ENCODE peak calls at places on chromosomes 2 and 18, in eight cellular contexts. U is IMR-90; S is pancreas; J is activated CD8-positive, alpha-beta T cell treated with anti-CD3 and anti-CD28 coated beads for 36 hours; V is CD8-positive, alpha-beta T cell; P is GM20000; K is left ventricle myocardium inferior; Z is progenitor cell of endocrine pancreas. C is an unnamed sample.

GRCh38 chr18:3623769-3624545 is 174.0 kb downstream of the TGIF1 start:
- DNase-seq in S (peak; percentile 62), U (peak; percentile 98), Z (peak; percentile 19), J (peak; percentile 57), V (no peak), P (no peak), K (peak; percentile 71), C (no peak)

GRCh38 chr2:37875332-37875976 is 49.6 kb upstream of the RMDN2 start:
- DNase-seq in J (no peak), K (no peak), P (no peak), S (no peak), V (no peak), U (no peak), Z (no peak), C (no peak)

GRCh38 chr2:8118940-8119781 is 562.7 kb upstream of the ID2 start:
- DNase-seq in S (no peak), V (no peak), U (no peak), K (no peak), Z (no peak), P (no peak), J (no peak), C (no peak)

GRCh38 chr2:120761164-120761861 is 25.6 kb downstream of the GLI2 start:
- DNase-seq in J (no peak), S (no peak), Z (no peak), P (no peak), V (no peak), U (no peak), K (no peak), C (no peak)

GRCh38 chr2:9914384-9915065 is 37.0 kb upstream of the GRHL1 start:
- DNase-seq in Z (no peak), S (no peak), V (no peak), J (peak; percentile 77), U (peak; percentile 91), P (peak; percentile 68), K (no peak), C (peak; percentile 71)

GRCh38 chr18:23921716-23922285 is 92.8 kb upstream of the TTC39C start:
- DNase-seq in K (no peak), V (no peak), J (no peak), Z (no peak), S (no peak), P (no peak), U (no peak), C (no peak)

GRCh38 chr2:60312618-60313017 is 240.8 kb downstream of the BCL11A start:
- DNase-seq in P (peak; percentile 73), K (no peak), V (no peak), Z (no peak), J (peak; percentile 4), U (no peak), S (no peak), C (peak; percentile 70)

GRCh38 chr2:46293466-46293865 is 3.7 kb upstream of the EPAS1 start:
- DNase-seq in V (no peak), J (no peak), S (no peak), P (no peak), Z (no peak), K (no peak), U (no peak), C (no peak)

GRCh38 chr2:120772261-120772660 is 36.6 kb downstream of the GLI2 start:
- DNase-seq in U (no peak), V (no peak), Z (no peak), S (no peak), J (no peak), K (peak; percentile 5), P (no peak), C (no peak)

DNA sequence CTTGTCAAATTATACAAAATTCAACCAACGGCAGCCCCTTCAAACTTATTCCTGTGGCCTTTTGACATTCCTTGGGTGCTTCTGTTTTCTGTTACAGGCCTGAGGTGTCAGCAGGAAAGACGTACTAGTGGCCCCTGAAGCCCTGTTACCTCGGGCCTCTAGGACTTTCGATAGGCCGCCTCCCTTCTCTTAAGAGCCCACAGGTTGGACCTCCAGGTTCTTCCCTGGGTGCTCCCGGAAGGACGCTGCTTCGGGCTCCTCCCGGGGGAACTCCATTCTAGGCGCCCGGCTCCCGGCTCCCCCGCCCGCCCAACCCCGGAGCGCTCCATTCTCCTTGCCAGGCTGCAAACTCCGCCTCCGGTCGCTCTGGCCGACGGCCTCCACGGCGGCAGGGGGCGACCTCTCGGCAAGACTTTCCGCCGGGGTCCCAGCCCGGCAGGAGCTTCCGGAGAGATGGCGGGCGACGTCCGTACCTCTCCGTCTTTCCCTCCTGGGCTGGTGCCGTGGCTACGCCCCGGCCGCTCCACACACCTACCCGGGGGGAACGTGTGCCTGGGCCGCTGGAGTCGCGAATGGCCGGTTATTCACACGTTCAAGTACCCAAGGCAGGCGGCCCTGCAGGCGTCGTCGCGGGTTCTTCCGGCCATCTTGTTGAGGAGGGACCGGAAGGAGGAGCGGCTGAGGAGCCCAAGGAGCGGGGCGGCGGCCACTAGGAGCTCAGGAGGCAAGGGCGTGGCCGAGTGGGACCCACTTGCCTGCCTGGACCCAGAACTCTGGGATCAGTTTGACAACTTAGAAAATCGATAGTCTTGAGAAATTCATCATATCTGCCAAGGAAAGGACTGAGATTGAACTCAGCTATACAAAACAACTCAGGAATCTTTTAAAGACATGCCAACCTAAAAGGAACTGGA is 27.5 kb downstream of the BOLA3 start:
- DNase-seq in V (peak; percentile 91), K (peak; percentile 82), U (peak; percentile 69), S (peak; percentile 92), P (peak; percentile 95), J (peak; percentile 88), Z (no peak), C (peak; percentile 94)
- TF ChIP-seq CTCF in V (peak; percentile 47), K (peak; percentile 66), U (peak; percentile 50), S (peak; percentile 38), P (peak; percentile 68), J (peak; percentile 73), Z (peak; percentile 44), C (peak; percentile 88)

GRCh38 chr2:129661942-129662341 is 317.5 kb upstream of the RAB6C start:
- DNase-seq in U (no peak), K (no peak), V (no peak), P (no peak), J (no peak), Z (no peak), S (no peak), C (no peak)
- TF ChIP-seq CTCF in U (no peak), K (no peak), V (no peak), P (no peak), J (no peak), Z (no peak), S (no peak), C (no peak)

GRCh38 chr2:216695401-216695821 is at the start of gene IGFBP5:
- DNase-seq in S (no peak), K (peak; percentile 92), V (no peak), J (no peak), Z (no peak), U (peak; percentile 94), P (no peak), C (no peak)
- TF ChIP-seq CTCF in S (no peak), K (peak; percentile 23), V (no peak), J (no peak), Z (no peak), U (peak; percentile 33), P (no peak), C (no peak)

GRCh38 chr2:143282684-143283083 is 153.5 kb downstream of the ARHGAP15 start:
- DNase-seq in Z (no peak), P (no peak), K (no peak), U (no peak), J (peak; percentile 52), V (no peak), S (no peak), C (no peak)
- TF ChIP-seq CTCF in Z (peak; percentile 46), P (peak; percentile 7), K (no peak), U (peak; percentile 17), J (peak; percentile 49), V (peak; percentile 21), S (no peak), C (no peak)

GRCh38 chr2:144151877-144152276 is 368.0 kb downstream of the ZEB2 start:
- DNase-seq in K (no peak), Z (no peak), V (no peak), J (no peak), U (no peak), P (no peak), S (no peak), C (no peak)

GRCh38 chr2:144154205-144154604 is 365.7 kb downstream of the ZEB2 start:
- DNase-seq in U (no peak), J (no peak), S (no peak), V (no peak), K (no peak), Z (no peak), P (no peak), C (no peak)

GRCh38 chr2:144156736-144157645 is 362.9 kb downstream of the ZEB2 start:
- DNase-seq in S (no peak), J (no peak), U (no peak), V (no peak), K (no peak), Z (no peak), P (no peak), C (no peak)

GRCh38 chr2:144151405-144151804 is 368.5 kb downstream of the ZEB2 start:
- DNase-seq in J (no peak), U (no peak), V (no peak), P (no peak), Z (no peak), S (no peak), K (no peak), C (no peak)

GRCh38 chr2:144152817-144153271 is 367.1 kb downstream of the ZEB2 start:
- DNase-seq in S (no peak), Z (no peak), U (peak; percentile 82), P (no peak), V (no peak), J (no peak), K (no peak), C (no peak)
- TF ChIP-seq CTCF in S (no peak), Z (no peak), U (peak; percentile 5), P (no peak), V (no peak), J (no peak), K (no peak), C (no peak)

DNA sequence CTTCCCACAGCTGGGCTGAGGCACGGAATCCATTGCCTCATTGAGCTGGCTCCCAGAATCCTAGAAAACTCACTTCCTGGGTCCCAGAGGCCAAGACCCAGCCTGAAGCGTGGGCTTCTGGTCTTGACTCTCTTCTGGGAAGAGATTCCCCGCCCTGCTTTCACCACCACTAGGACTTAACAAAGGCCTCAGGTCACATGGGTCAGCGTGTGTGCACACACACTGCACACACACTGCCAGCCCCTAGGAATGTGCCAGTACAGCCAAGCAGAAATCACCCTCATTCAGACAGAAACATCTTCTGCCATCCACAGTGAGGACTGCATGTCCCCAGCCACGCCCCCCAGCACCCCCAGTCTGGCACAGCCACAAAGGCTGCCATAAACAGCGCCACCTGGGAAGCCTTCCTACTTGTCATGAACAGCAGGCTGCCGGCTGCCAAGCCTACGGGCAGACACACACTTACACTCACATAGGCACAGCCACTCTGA is 165.7 kb downstream of the TNS1 start:
- DNase-seq in K (peak; percentile 89), P (no peak), S (peak; percentile 61), J (no peak), V (no peak), U (no peak), Z (no peak), C (no peak)
- TF ChIP-seq CTCF in K (peak; percentile 41), P (no peak), S (no peak), J (no peak), V (no peak), U (no peak), Z (peak; percentile 22), C (no peak)